ENCODE peak calls at places on chromosomes 13 and 19, in eight cellular contexts. G is A549, M is dorsolateral prefrontal cortex, L is uterus, S is BE2C, X is foreskin fibroblast, C is lung, R is ovary. Q is an unnamed sample.

GRCh38 chr13:102847272-102848234 is 1.7 kb downstream of the ERCC5 start:
- DNase-seq in G (peak; percentile 27), M (no peak), L (no peak), S (no peak), X (no peak), C (no peak), R (no peak), Q (no peak)

GRCh38 chr13:32409561-32410440 is 18.1 kb downstream of the N4BP2L1 start:
- DNase-seq in G (no peak), M (no peak), L (peak; percentile 59), S (peak; percentile 17), X (peak; percentile 46), C (no peak), R (peak; percentile 76), Q (no peak)

GRCh38 chr13:27638521-27638920 is 16.8 kb downstream of the POLR1D start:
- DNase-seq in G (no peak), M (no peak), L (peak; percentile 24), S (no peak), X (no peak), C (no peak), R (peak; percentile 30), Q (no peak)

GRCh38 chr19:40542197-40542859 is 34.3 kb upstream of the SHKBP1 start:
- DNase-seq in G (no peak), M (no peak), L (peak; percentile 56), S (peak; percentile 98), X (no peak), C (peak; percentile 68), R (peak; percentile 87), Q (no peak)

GRCh38 chr19:3513198-3514140 is 7.4 kb downstream of the FZR1 start:
- DNase-seq in G (no peak), M (no peak), L (no peak), S (no peak), X (no peak), C (no peak), R (no peak), Q (no peak)

GRCh38 chr19:24140099-24140498 is 53.1 kb downstream of the ZNF254 start:
- DNase-seq in G (peak; percentile 55), M (no peak), L (no peak), S (no peak), X (peak; percentile 12), C (no peak), R (no peak), Q (no peak)

GRCh38 chr19:17260842-17261325 is 3.7 kb downstream of the USHBP1 start:
- DNase-seq in G (peak; percentile 87), M (peak; percentile 51), L (peak; percentile 76), S (peak; percentile 86), X (peak; percentile 40), C (peak; percentile 88), R (peak; percentile 80), Q (peak; percentile 78)

GRCh38 chr13:80444240-80445015 is 103.5 kb upstream of the SPRY2 start:
- DNase-seq in G (no peak), M (no peak), L (no peak), S (no peak), X (no peak), C (no peak), R (no peak), Q (no peak)

GRCh38 chr13:24005711-24006281 is 108.5 kb upstream of the C1QTNF9B start:
- DNase-seq in G (no peak), M (no peak), L (no peak), S (no peak), X (no peak), C (no peak), R (no peak), Q (no peak)

GRCh38 chr13:23695711-23696512 is 125.7 kb downstream of the TNFRSF19 start:
- DNase-seq in G (no peak), M (no peak), L (no peak), S (no peak), X (no peak), C (no peak), R (no peak), Q (peak; percentile 30)

GRCh38 chr19:50817941-50818858 is 5.4 kb downstream of the KLK1 start:
- DNase-seq in G (peak; percentile 67), M (no peak), L (no peak), S (peak; percentile 95), X (peak; percentile 28), C (peak; percentile 31), R (no peak), Q (peak; percentile 54)

GRCh38 chr19:876089-876488 is 16.6 kb downstream of the CFD start:
- DNase-seq in G (no peak), M (no peak), L (no peak), S (no peak), X (no peak), C (no peak), R (no peak), Q (no peak)

GRCh38 chr13:100495455-100495854 is 93.1 kb downstream of the GGACT start:
- DNase-seq in G (no peak), M (no peak), L (no peak), S (no peak), X (no peak), C (no peak), R (no peak), Q (no peak)

GRCh38 chr19:28394705-28395104 is 818.2 kb downstream of the UQCRFS1 start:
- DNase-seq in G (no peak), M (no peak), L (no peak), S (no peak), X (no peak), C (no peak), R (no peak), Q (no peak)

GRCh38 chr19:43311706-43312105 is 41.8 kb upstream of the CD177 start:
- DNase-seq in G (no peak), M (no peak), L (no peak), S (no peak), X (no peak), C (no peak), R (no peak), Q (no peak)

GRCh38 chr19:51372649-51373504 is at the start of gene NKG7:
- DNase-seq in G (no peak), M (no peak), L (no peak), S (no peak), X (no peak), C (no peak), R (no peak), Q (peak; percentile 43)

GRCh38 chr13:43874512-43875092 is 4.9 kb downstream of the CCDC122 start:
- DNase-seq in G (no peak), M (no peak), L (no peak), S (no peak), X (no peak), C (no peak), R (no peak), Q (no peak)

DNA sequence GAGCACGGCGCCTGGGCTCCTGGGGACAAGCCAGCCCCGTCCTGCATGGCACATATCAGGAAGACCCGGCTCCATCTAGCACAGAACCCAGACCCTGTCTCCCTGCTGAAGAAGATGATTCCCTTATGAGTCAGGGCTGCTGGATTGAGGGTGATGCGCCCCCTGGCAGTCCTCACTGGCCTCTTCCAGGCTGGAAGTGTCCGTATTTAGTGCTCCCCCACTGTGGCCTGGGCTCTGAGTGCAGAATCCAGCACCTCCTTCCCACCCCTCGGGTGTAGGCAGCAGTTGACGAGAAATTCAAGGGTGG is 14.9 kb downstream of the COMP start:
- DNase-seq in G (no peak), M (no peak), L (no peak), S (peak; percentile 13), X (peak; percentile 43), C (no peak), R (no peak), Q (no peak)
- TF ChIP-seq CTCF in G (peak; percentile 17), M (no peak), L (no peak), S (peak; percentile 7), X (peak; percentile 40), C (no peak), R (no peak), Q (no peak)

DNA sequence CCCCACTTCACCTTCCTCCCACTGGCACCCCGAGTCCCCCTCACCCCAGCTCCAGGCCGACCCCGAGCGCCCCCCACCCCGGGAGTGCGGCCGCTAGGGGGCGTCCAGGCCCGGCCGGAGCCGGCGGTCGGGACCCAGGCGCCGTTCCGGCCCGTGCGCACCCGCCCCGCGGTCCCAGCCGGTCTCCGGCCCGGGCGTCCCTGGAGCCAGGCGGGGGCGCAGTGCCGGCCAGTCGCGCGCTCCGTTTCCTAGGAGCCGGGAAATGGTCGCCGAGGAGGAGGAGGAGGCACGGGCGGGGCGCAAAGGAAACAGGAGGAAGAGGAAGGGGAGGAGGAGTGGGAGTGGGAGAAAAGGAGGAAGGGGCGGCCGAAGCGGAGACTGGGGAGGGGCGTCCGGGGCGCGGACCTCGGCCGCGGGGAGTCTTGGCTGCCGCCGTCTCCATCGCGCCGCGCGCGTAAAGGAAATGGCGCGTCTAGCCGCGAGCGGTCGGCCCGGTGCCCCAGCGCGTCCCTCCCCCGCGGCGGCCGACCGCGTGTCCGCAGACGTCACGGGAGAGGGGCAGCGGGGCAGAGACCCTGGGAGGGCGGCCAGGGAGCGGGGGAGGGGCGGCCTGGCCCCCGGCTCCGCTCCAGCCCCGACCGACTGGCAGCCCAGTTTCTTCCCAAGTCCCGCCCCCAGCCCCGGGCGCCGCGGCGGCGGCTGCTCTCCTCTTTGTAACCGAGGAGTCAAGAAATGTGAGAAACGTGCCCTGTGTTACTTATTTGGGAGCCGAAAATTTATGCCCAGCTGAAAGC is 1.1 kb upstream of the KCTD15 start:
- DNase-seq in G (peak; percentile 96), M (no peak), L (peak; percentile 80), S (peak; percentile 93), X (peak; percentile 79), C (peak; percentile 75), R (peak; percentile 91), Q (no peak)
- H3K4me3 ChIP-seq in G (peak overlapping the region; percentile 88), M (peak overlapping the region; percentile 76), L (peak overlapping the region; percentile 77), S (peak overlapping the region; percentile 85), X (peak overlapping the region; percentile 62), C (peak overlapping the region; percentile 55), R (peak overlapping the region; percentile 66), Q (peak overlapping the region; percentile 48)

DNA sequence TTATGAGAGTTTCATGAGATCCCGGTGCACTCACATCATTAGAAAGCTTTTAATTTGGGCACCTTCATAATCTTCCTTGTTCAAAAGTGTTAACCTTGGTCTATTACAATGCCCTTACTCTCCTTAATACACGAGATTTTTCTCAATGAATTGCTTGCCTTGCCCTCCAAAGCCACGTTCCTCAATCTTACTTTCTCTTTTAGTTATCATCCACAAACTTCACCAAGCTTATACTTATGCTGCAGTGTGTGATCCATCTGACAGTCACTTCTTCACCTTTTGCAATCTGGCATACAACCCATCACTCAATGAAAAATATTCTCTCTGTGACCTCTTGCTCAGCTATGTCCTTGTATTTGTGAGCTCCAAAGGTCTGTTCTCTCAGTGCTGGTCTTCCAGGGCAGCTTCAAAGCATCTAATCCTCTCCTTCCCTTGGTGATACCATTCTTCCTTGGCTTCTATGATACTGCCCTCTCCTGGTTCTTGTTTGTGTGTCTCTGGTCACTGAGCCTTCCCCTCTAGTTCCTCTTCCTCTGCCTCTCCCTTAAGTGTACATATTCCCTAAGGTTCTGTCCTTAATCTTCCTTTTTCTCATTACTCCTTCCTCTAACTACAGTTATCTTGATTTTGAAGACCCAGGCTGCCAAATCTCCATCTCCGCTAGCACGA is 202.2 kb upstream of the STARD13 start:
- DNase-seq in G (peak; percentile 29), M (no peak), L (peak; percentile 19), S (no peak), X (no peak), C (no peak), R (no peak), Q (no peak)
- TF ChIP-seq CTCF in G (no peak), M (peak; percentile 42), L (peak; percentile 53), S (peak; percentile 55), X (peak; percentile 46), C (peak; percentile 29), R (no peak), Q (peak; percentile 32)

DNA sequence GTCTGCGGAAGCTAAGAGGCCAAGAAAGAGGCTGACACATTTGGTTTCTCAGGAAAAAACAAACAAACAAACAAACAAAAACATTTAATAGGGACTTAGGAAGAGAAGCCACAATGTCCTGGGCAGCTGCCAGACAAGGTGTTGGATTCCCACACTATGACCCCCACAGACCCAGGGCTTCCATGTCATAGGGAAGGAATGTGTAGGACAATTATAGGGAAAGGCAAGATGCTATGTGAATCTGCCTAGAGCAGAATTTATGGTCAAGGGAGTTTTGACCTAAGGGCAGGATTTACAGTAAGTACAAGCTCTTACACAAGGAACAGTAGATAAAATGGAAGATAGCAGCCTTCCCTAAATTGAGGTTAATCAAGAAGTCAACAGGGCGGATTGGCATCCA is 9.1 kb upstream of the CDADC1 start:
- DNase-seq in G (no peak), M (no peak), L (no peak), S (no peak), X (no peak), C (no peak), R (no peak), Q (no peak)
- H3K4me3 ChIP-seq in G (no peak overlapping the region), M (no peak overlapping the region), L (no peak overlapping the region), S (no peak overlapping the region), X (no peak overlapping the region), C (no peak overlapping the region), R (no peak overlapping the region), Q (no peak overlapping the region)

Q was measured in GM12864.